ENCODE peak calls at places on chromosomes 7 and 10, in nine cellular contexts. Z is T-cell; X is OCI-LY7; O is stimulated activated CD4-positive, alpha-beta T cell treated with anti-CD3 and anti-CD28 coated beads, Interleukin-1b, Interleukin-23, amount 100 ng/mL, for 1 hour; W is Calu3; P is activated CD4-positive, alpha-beta T cell treated with anti-CD3 and anti-CD28 coated beads, Interleukin-2, amount 10 ng/mL, durations not matched to agents 7 days and 5 days; F is tibial artery; C is A673; I is EL. V is an unnamed sample.

GRCh38 chr7:130961128-130961601 is 227.2 kb upstream of the KLF14 start:
- DNase-seq in O (peak), Z (peak), I (peak), F (no peak), P (peak), C (peak), X (peak), W (no peak), V (no peak)

GRCh38 chr7:16961650-16962049 is 79.9 kb upstream of the AGR3 start:
- DNase-seq in I (peak), C (peak), Z (no peak), X (no peak), W (no peak), O (no peak), P (no peak), F (no peak), V (no peak)

GRCh38 chr10:17669185-17669872 is 25.4 kb downstream of the STAM start:
- DNase-seq in O (no peak), W (no peak), C (no peak), I (no peak), P (no peak), F (no peak), X (no peak), Z (peak), V (no peak)

GRCh38 chr10:5094265-5095205 is at the start of gene AKR1C3:
- DNase-seq in W (peak), I (peak), X (peak), C (peak), F (no peak), P (no peak), O (no peak), Z (no peak), V (no peak)

GRCh38 chr10:77849039-77849664 is 77.4 kb downstream of the DLG5 start:
- DNase-seq in I (no peak), X (peak), C (no peak), P (no peak), Z (no peak), F (no peak), W (peak), O (no peak), V (no peak)

GRCh38 chr7:18468794-18469193 is 26.8 kb upstream of the HDAC9 start:
- DNase-seq in X (no peak), P (no peak), O (no peak), F (no peak), I (no peak), C (no peak), W (no peak), Z (no peak), V (no peak)

GRCh38 chr7:96311967-96312366 is 9.9 kb downstream of the SLC25A13 start:
- DNase-seq in P (no peak), C (no peak), Z (no peak), F (peak), O (no peak), I (no peak), W (no peak), X (no peak), V (no peak)

GRCh38 chr7:66296555-66296954 is 91.4 kb downstream of the TPST1 start:
- DNase-seq in C (peak), O (no peak), I (no peak), X (no peak), W (no peak), P (no peak), Z (no peak), F (no peak), V (no peak)

GRCh38 chr7:44602576-44602910 is 3.9 kb upstream of the OGDH start:
- DNase-seq in Z (no peak), W (no peak), O (no peak), C (no peak), P (no peak), X (no peak), I (no peak), F (no peak), V (no peak)

GRCh38 chr7:140646931-140647647 is 6.5 kb upstream of the DENND2A start:
- DNase-seq in O (no peak), Z (no peak), F (peak), X (peak), I (peak), W (peak), P (peak), C (no peak), V (no peak)

GRCh38 chr10:122476034-122476695 is 14.8 kb downstream of the HTRA1 start:
- DNase-seq in I (no peak), X (no peak), O (no peak), F (no peak), P (no peak), W (no peak), Z (no peak), C (no peak), V (no peak)

GRCh38 chr10:92087750-92088395 is 164.3 kb downstream of the BTAF1 start:
- DNase-seq in X (peak), Z (peak), C (peak), F (peak), O (peak), W (peak), P (peak), I (peak), V (peak)

GRCh38 chr10:124677871-124678565 is 66.2 kb downstream of the FAM53B start:
- DNase-seq in P (no peak), O (no peak), Z (no peak), F (no peak), I (no peak), C (no peak), X (no peak), W (no peak), V (no peak)

GRCh38 chr7:74708569-74709275 is 51.2 kb downstream of the GTF2I start:
- DNase-seq in X (no peak), Z (no peak), C (no peak), O (no peak), F (no peak), I (no peak), P (no peak), W (no peak), V (no peak)

GRCh38 chr7:105346593-105347322 is 42.0 kb downstream of the SRPK2 start:
- DNase-seq in Z (peak), P (peak), I (no peak), X (no peak), F (no peak), O (no peak), C (no peak), W (no peak), V (no peak)

GRCh38 chr10:75582102-75582501 is 150.7 kb downstream of the LRMDA start:
- DNase-seq in F (no peak), W (no peak), C (no peak), P (no peak), X (no peak), Z (no peak), O (no peak), I (no peak), V (no peak)